ENCODE peak calls at places on chromosomes 5 and 9, in five cellular contexts. I is HepG2, A is activated gamma-delta T cell treated with Interleukin-2 at 50 U/mL for 16 hours, U is neuronal stem cell, R is iris pigment epithelial cell. S is an unnamed sample.

GRCh38 chr5:90932052-90932699 is 373.6 kb downstream of the ADGRV1 start:
- DNase-seq in I (peak), A (peak), U (peak), R (peak), S (peak)

GRCh38 chr9:87725356-87725899 is 491 bp upstream of the CTSL start:
- DNase-seq in I (no peak), A (no peak), U (no peak), R (peak), S (no peak)

GRCh38 chr5:759111-759741 is 25.3 kb downstream of the ZDHHC11B start:
- DNase-seq in I (peak), A (no peak), U (peak), R (no peak), S (peak)

GRCh38 chr5:66179297-66180051 is 35.4 kb downstream of the SREK1 start:
- DNase-seq in I (no peak), A (no peak), U (no peak), R (no peak), S (no peak)

GRCh38 chr9:86407022-86407421 is 52.8 kb upstream of the TUT7 start:
- DNase-seq in I (peak), A (no peak), U (no peak), R (peak), S (no peak)

GRCh38 chr5:82107277-82107676 is 135.5 kb downstream of the ATG10 start:
- DNase-seq in I (no peak), A (no peak), U (no peak), R (peak), S (no peak)

GRCh38 chr5:36414869-36415282 is 113.2 kb upstream of the RANBP3L start:
- DNase-seq in I (peak), A (no peak), U (no peak), R (peak), S (peak)

GRCh38 chr9:104895572-104895971 is 32.4 kb downstream of the ABCA1 start:
- DNase-seq in I (no peak), A (no peak), U (no peak), R (peak), S (no peak)

GRCh38 chr5:50807661-50808060 is 141.2 kb downstream of the PARP8 start:
- DNase-seq in I (no peak), A (no peak), U (no peak), R (peak), S (no peak)

GRCh38 chr5:174559141-174559540 is 165.2 kb upstream of the MSX2 start:
- DNase-seq in I (no peak), A (no peak), U (no peak), R (peak), S (no peak)

GRCh38 chr9:129398901-129399300 is 220.8 kb upstream of the IER5L start:
- DNase-seq in I (no peak), A (no peak), U (no peak), R (no peak), S (peak)

GRCh38 chr5:141743652-141744333 is 61.8 kb upstream of the ARAP3 start:
- DNase-seq in I (no peak), A (no peak), U (no peak), R (no peak), S (no peak)

GRCh38 chr9:123757547-123757946 is 172.4 kb downstream of the DENND1A start:
- DNase-seq in I (no peak), A (no peak), U (no peak), R (no peak), S (no peak)

GRCh38 chr5:37248387-37248969 is 698 bp downstream of the CPLANE1 start:
- DNase-seq in I (no peak), A (no peak), U (no peak), R (peak), S (no peak)

GRCh38 chr5:174558190-174558589 is 166.2 kb upstream of the MSX2 start:
- DNase-seq in I (no peak), A (no peak), U (no peak), R (no peak), S (no peak)

GRCh38 chr9:132672413-132672690 is 2.1 kb downstream of the GTF3C4 start:
- DNase-seq in I (no peak), A (no peak), U (no peak), R (no peak), S (no peak)

GRCh38 chr9:110278080-110278707 is 21.9 kb upstream of the TXN start:
- DNase-seq in I (no peak), A (no peak), U (no peak), R (no peak), S (no peak)

GRCh38 chr9:134850611-134851010 is 30.0 kb upstream of the FCN2 start:
- DNase-seq in I (no peak), A (no peak), U (no peak), R (no peak), S (no peak)

GRCh38 chr9:108637340-108637739 is 218.4 kb downstream of the ACTL7B start:
- DNase-seq in I (no peak), A (no peak), U (peak), R (no peak), S (no peak)

GRCh38 chr5:123429993-123430392 is 6.8 kb upstream of the CEP120 start:
- DNase-seq in I (peak), A (no peak), U (no peak), R (peak), S (no peak)

GRCh38 chr9:134592018-134592818 is 49.4 kb upstream of the COL5A1 start:
- DNase-seq in I (peak), A (no peak), U (no peak), R (peak), S (peak)

GRCh38 chr5:142872795-142873194 is 102.6 kb downstream of the ARHGAP26 start:
- DNase-seq in I (no peak), A (no peak), U (no peak), R (peak), S (no peak)

GRCh38 chr9:70530716-70531115 is 116.3 kb upstream of the KLF9 start:
- DNase-seq in I (no peak), A (no peak), U (no peak), R (no peak), S (no peak)

GRCh38 chr9:89328064-89328463 is 9.8 kb downstream of the SECISBP2 start:
- DNase-seq in I (no peak), A (no peak), U (no peak), R (no peak), S (no peak)

GRCh38 chr5:109654455-109654854 is 35.3 kb upstream of the MAN2A1 start:
- DNase-seq in I (no peak), A (no peak), U (no peak), R (no peak), S (no peak)

GRCh38 chr9:89175739-89176360 is 2.8 kb downstream of the SHC3 start:
- DNase-seq in I (no peak), A (no peak), U (no peak), R (peak), S (peak)

GRCh38 chr9:93094294-93095204 is 1.5 kb upstream of the CARD19 start:
- DNase-seq in I (no peak), A (no peak), U (no peak), R (no peak), S (peak)

GRCh38 chr9:35649431-35650340 is 1.0 kb downstream of the SIT1 start:
- DNase-seq in I (no peak), A (peak), U (no peak), R (no peak), S (no peak)

GRCh38 chr9:121660876-121661275 is 9.4 kb downstream of the DAB2IP start:
- DNase-seq in I (no peak), A (no peak), U (no peak), R (no peak), S (peak)

GRCh38 chr9:37036237-37037136 is 2.4 kb upstream of the PAX5 start:
- DNase-seq in I (no peak), A (no peak), U (no peak), R (peak), S (peak)

GRCh38 chr5:73288803-73289720 is 116.1 kb downstream of the TMEM174 start:
- DNase-seq in I (no peak), A (no peak), U (no peak), R (no peak), S (no peak)

GRCh38 chr9:96495341-96495740 is 45.4 kb downstream of the HABP4 start:
- DNase-seq in I (no peak), A (no peak), U (no peak), R (peak), S (no peak)

GRCh38 chr9:4137234-4137633 is 162.6 kb downstream of the GLIS3 start:
- DNase-seq in I (peak), A (no peak), U (no peak), R (peak), S (no peak)

GRCh38 chr9:108549184-108549583 is 306.6 kb downstream of the ACTL7B start:
- DNase-seq in I (no peak), A (no peak), U (no peak), R (peak), S (no peak)

GRCh38 chr5:115179959-115180709 is 10.4 kb upstream of the TRIM36 start:
- DNase-seq in I (no peak), A (no peak), U (peak), R (peak), S (peak)

GRCh38 chr5:77407152-77407551 is 85.0 kb downstream of the WDR41 start:
- DNase-seq in I (no peak), A (no peak), U (no peak), R (no peak), S (no peak)